ENCODE peak calls at places on chromosome 15, in six cellular contexts. One of them, this sample, is unnamed.

GRCh38 chr15:57156210-57156887 is 220.0 kb upstream of the CGNL1 start:
- DNase-seq in heart left ventricle: peak
- DNase-seq in tibial artery: no peak
- DNase-seq in left lung: no peak
- DNase-seq in Peyer's patch: no peak
- DNase-seq in spleen: no peak
- DNase-seq in this sample: peak

GRCh38 chr15:71456362-71456761 is 341.1 kb downstream of the THSD4 start:
- DNase-seq in heart left ventricle: no peak
- DNase-seq in tibial artery: no peak
- DNase-seq in left lung: no peak
- DNase-seq in Peyer's patch: no peak
- DNase-seq in spleen: no peak
- DNase-seq in this sample: no peak

GRCh38 chr15:99566157-99566900 is 545 bp downstream of the MEF2A start:
- DNase-seq in heart left ventricle: peak
- DNase-seq in tibial artery: peak
- DNase-seq in left lung: peak
- DNase-seq in Peyer's patch: peak
- DNase-seq in spleen: peak
- DNase-seq in this sample: no peak

GRCh38 chr15:101162701-101163483 is 89.0 kb downstream of the CHSY1 start:
- DNase-seq in heart left ventricle: peak
- DNase-seq in tibial artery: no peak
- DNase-seq in left lung: no peak
- DNase-seq in Peyer's patch: no peak
- DNase-seq in spleen: peak
- DNase-seq in this sample: no peak

GRCh38 chr15:75091814-75092213 is 68.4 kb downstream of the PPCDC start:
- DNase-seq in heart left ventricle: no peak
- DNase-seq in tibial artery: no peak
- DNase-seq in left lung: no peak
- DNase-seq in Peyer's patch: no peak
- DNase-seq in spleen: no peak
- DNase-seq in this sample: no peak

GRCh38 chr15:92510163-92510882 is 116.6 kb downstream of the ST8SIA2 start:
- DNase-seq in heart left ventricle: no peak
- DNase-seq in tibial artery: no peak
- DNase-seq in left lung: no peak
- DNase-seq in Peyer's patch: no peak
- DNase-seq in spleen: no peak
- DNase-seq in this sample: no peak

GRCh38 chr15:57375827-57376694 is at the start of gene CGNL1:
- DNase-seq in heart left ventricle: peak
- DNase-seq in tibial artery: peak
- DNase-seq in left lung: peak
- DNase-seq in Peyer's patch: peak
- DNase-seq in spleen: no peak
- DNase-seq in this sample: no peak

GRCh38 chr15:101366853-101367252 is 71.8 kb upstream of the SNRPA1 start:
- DNase-seq in heart left ventricle: no peak
- DNase-seq in tibial artery: peak
- DNase-seq in left lung: no peak
- DNase-seq in Peyer's patch: no peak
- DNase-seq in spleen: no peak
- DNase-seq in this sample: no peak

GRCh38 chr15:76183906-76184639 is 124.3 kb downstream of the TMEM266 start:
- DNase-seq in heart left ventricle: no peak
- DNase-seq in tibial artery: no peak
- DNase-seq in left lung: peak
- DNase-seq in Peyer's patch: no peak
- DNase-seq in spleen: no peak
- DNase-seq in this sample: no peak

GRCh38 chr15:29570931-29571727 is 251.1 kb downstream of the TJP1 start:
- DNase-seq in heart left ventricle: no peak
- DNase-seq in tibial artery: no peak
- DNase-seq in left lung: peak
- DNase-seq in Peyer's patch: peak
- DNase-seq in spleen: no peak
- DNase-seq in this sample: no peak

GRCh38 chr15:71106802-71107500 is 8.3 kb upstream of the THSD4 start:
- DNase-seq in heart left ventricle: no peak
- DNase-seq in tibial artery: no peak
- DNase-seq in left lung: no peak
- DNase-seq in Peyer's patch: no peak
- DNase-seq in spleen: no peak
- DNase-seq in this sample: no peak

GRCh38 chr15:101267320-101268104 is 9.8 kb downstream of the SELENOS start:
- DNase-seq in heart left ventricle: peak
- DNase-seq in tibial artery: peak
- DNase-seq in left lung: no peak
- DNase-seq in Peyer's patch: no peak
- DNase-seq in spleen: no peak
- DNase-seq in this sample: peak

GRCh38 chr15:77009176-77009575 is 14.2 kb downstream of the PSTPIP1 start:
- DNase-seq in heart left ventricle: no peak
- DNase-seq in tibial artery: no peak
- DNase-seq in left lung: peak
- DNase-seq in Peyer's patch: no peak
- DNase-seq in spleen: peak
- DNase-seq in this sample: no peak

GRCh38 chr15:82530606-82531379 is 9.5 kb downstream of the RPS17 start:
- DNase-seq in heart left ventricle: peak
- DNase-seq in tibial artery: peak
- DNase-seq in left lung: peak
- DNase-seq in Peyer's patch: peak
- DNase-seq in spleen: peak
- DNase-seq in this sample: peak
- H3K4me3 ChIP-seq in heart left ventricle: no peak
- H3K4me3 ChIP-seq in tibial artery: no peak
- H3K4me3 ChIP-seq in left lung: no peak
- H3K4me3 ChIP-seq in Peyer's patch: peak
- H3K4me3 ChIP-seq in spleen: peak
- H3K4me3 ChIP-seq in this sample: no peak

GRCh38 chr15:32837935-32838334 is 120.1 kb downstream of the GREM1 start:
- DNase-seq in heart left ventricle: no peak
- DNase-seq in tibial artery: no peak
- DNase-seq in left lung: no peak
- DNase-seq in Peyer's patch: no peak
- DNase-seq in spleen: no peak
- DNase-seq in this sample: no peak
- H3K4me3 ChIP-seq in heart left ventricle: no peak
- H3K4me3 ChIP-seq in tibial artery: no peak
- H3K4me3 ChIP-seq in left lung: no peak
- H3K4me3 ChIP-seq in Peyer's patch: no peak
- H3K4me3 ChIP-seq in spleen: no peak
- H3K4me3 ChIP-seq in this sample: no peak

DNA sequence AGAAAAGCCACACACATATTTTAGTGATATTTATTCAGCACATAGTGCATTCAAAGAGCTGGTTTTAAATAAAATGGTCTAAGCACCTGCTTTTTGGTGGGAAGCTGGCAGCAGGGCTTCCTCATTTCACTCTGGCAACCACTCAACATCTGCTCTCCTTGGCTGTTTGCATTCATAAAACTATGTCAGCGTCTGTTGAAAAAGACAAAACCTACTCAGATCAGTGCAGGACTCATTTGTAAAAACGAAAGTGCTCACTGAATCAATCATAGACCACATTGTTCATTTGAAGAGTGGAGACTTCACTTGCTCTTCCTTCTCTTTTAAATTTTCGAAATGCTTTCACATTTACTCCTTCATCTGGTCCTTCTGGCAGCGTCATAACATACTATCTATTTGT is 96.7 kb downstream of the SEMA6D start:
- DNase-seq in heart left ventricle: no peak
- DNase-seq in tibial artery: no peak
- DNase-seq in left lung: no peak
- DNase-seq in Peyer's patch: no peak
- DNase-seq in spleen: no peak
- DNase-seq in this sample: no peak
- H3K4me3 ChIP-seq in heart left ventricle: no peak
- H3K4me3 ChIP-seq in tibial artery: no peak
- H3K4me3 ChIP-seq in left lung: no peak
- H3K4me3 ChIP-seq in Peyer's patch: no peak
- H3K4me3 ChIP-seq in spleen: no peak
- H3K4me3 ChIP-seq in this sample: no peak

DNA sequence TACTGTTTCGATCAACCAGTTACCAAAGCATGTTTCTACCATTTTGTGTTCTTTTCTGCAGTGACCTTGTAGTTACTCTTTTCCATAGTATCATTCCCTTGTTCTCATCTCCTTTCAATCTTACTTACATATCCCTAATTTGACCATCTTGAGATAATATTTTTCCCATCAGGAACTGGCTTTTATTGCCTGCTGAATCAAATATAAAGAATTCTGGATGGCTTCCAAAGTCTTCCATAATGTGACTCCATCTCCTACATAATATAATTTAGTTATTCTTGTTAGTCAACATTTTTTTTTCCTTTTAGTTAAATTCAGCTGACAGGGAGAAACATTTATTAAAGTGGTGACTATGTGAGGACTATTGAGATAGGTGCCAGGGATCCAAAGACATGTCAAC is 7.0 kb downstream of the USP8 start:
- DNase-seq in heart left ventricle: no peak
- DNase-seq in tibial artery: no peak
- DNase-seq in left lung: no peak
- DNase-seq in Peyer's patch: no peak
- DNase-seq in spleen: no peak
- DNase-seq in this sample: no peak
- H3K4me3 ChIP-seq in heart left ventricle: no peak
- H3K4me3 ChIP-seq in tibial artery: no peak
- H3K4me3 ChIP-seq in left lung: no peak
- H3K4me3 ChIP-seq in Peyer's patch: no peak
- H3K4me3 ChIP-seq in spleen: no peak
- H3K4me3 ChIP-seq in this sample: no peak

DNA sequence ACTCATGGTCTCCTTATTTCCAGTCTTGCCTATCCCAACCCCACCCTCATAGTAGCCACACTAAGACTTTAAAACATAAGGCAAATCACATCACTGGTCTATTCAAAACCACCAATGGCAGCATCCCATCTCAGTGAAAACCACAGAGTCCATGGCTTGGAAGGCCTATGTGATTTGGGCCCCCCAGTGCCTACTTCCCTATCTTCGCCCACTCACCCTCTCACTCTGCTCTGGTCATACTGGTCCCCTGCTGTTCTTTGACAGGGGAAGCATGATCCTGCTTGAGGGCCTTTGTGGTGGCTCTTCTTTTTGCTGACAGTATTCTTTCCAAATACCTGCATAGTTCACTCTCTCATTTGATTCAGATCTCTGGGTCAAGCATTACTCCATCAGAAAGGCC is 3.3 kb downstream of the GTF2A2 start:
- DNase-seq in heart left ventricle: no peak
- DNase-seq in tibial artery: no peak
- DNase-seq in left lung: no peak
- DNase-seq in Peyer's patch: no peak
- DNase-seq in spleen: no peak
- DNase-seq in this sample: no peak
- H3K4me3 ChIP-seq in heart left ventricle: no peak
- H3K4me3 ChIP-seq in tibial artery: no peak
- H3K4me3 ChIP-seq in left lung: no peak
- H3K4me3 ChIP-seq in Peyer's patch: no peak
- H3K4me3 ChIP-seq in spleen: no peak
- H3K4me3 ChIP-seq in this sample: no peak

GRCh38 chr15:39579487-39580116 is 1.3 kb upstream of the THBS1 start:
- DNase-seq in heart left ventricle: peak
- DNase-seq in tibial artery: peak
- DNase-seq in left lung: peak
- DNase-seq in Peyer's patch: peak
- DNase-seq in spleen: no peak
- DNase-seq in this sample: peak
- H3K4me3 ChIP-seq in heart left ventricle: no peak
- H3K4me3 ChIP-seq in tibial artery: peak
- H3K4me3 ChIP-seq in left lung: peak
- H3K4me3 ChIP-seq in Peyer's patch: no peak
- H3K4me3 ChIP-seq in spleen: peak
- H3K4me3 ChIP-seq in this sample: peak

DNA sequence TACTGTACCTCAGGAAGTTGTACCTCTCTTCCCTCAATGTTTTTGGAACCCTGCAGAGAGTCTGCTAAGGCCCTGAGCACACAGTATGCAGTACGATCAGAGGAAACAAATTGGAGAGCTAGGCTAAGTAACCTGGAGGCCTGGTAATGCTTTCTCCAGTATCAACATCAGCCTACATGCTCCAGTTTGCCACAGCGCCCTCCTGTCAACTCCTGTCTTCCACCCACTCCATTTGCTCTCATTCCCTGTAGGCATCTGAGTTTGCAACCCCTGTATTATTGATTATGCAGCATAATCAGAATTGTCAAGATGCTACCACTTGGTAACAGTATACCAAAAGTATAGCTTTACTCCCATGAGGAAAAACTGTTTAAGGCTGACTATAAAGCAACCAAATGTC is 14.4 kb downstream of the POLG start:
- DNase-seq in heart left ventricle: no peak
- DNase-seq in tibial artery: no peak
- DNase-seq in left lung: no peak
- DNase-seq in Peyer's patch: no peak
- DNase-seq in spleen: no peak
- DNase-seq in this sample: no peak
- H3K4me3 ChIP-seq in heart left ventricle: no peak
- H3K4me3 ChIP-seq in tibial artery: no peak
- H3K4me3 ChIP-seq in left lung: no peak
- H3K4me3 ChIP-seq in Peyer's patch: no peak
- H3K4me3 ChIP-seq in spleen: no peak
- H3K4me3 ChIP-seq in this sample: no peak